ENCODE peak calls at places on chromosomes 2 and 18, in five cellular contexts. V is HepG2, W is A549, S is K562, K is GM12878. C is an unnamed sample.
A peak's percentile ranks its signal among the peaks of the same experiment; 100 is the strongest.

GRCh38 chr2:74080346-74080745 is 67.4 kb downstream of the BOLA3 start:
- DNase-seq in V (no peak), W (no peak), S (peak; percentile 37), K (no peak), C (no peak)

GRCh38 chr2:37829202-37829601 is 95.9 kb upstream of the RMDN2 start:
- DNase-seq in V (no peak), W (no peak), S (no peak), K (no peak), C (no peak)

GRCh38 chr18:44586782-44587524 is 93.7 kb upstream of the SETBP1 start:
- DNase-seq in V (no peak), W (no peak), S (no peak), K (no peak), C (no peak)

GRCh38 chr2:136381722-136382633 is 264.0 kb upstream of the CXCR4 start:
- DNase-seq in V (no peak), W (no peak), S (no peak), K (peak; percentile 85), C (no peak)

GRCh38 chr2:10534514-10535250 is 86.6 kb upstream of the ODC1 start:
- DNase-seq in V (peak; percentile 49), W (peak; percentile 45), S (peak; percentile 45), K (no peak), C (no peak)

GRCh38 chr2:105187531-105187930 is 54.0 kb upstream of the GPR45 start:
- DNase-seq in V (no peak), W (no peak), S (no peak), K (no peak), C (no peak)

GRCh38 chr2:168192839-168193616 is 54.4 kb downstream of the STK39 start:
- DNase-seq in V (no peak), W (no peak), S (no peak), K (no peak), C (no peak)

GRCh38 chr18:30094556-30094955 is 948.0 kb downstream of the DSC3 start:
- DNase-seq in V (no peak), W (no peak), S (no peak), K (no peak), C (no peak)

GRCh38 chr2:45736757-45737704 is 85.6 kb downstream of the PRKCE start:
- DNase-seq in V (no peak), W (no peak), S (no peak), K (no peak), C (no peak)

GRCh38 chr2:163213699-163214098 is 375.1 kb upstream of the KCNH7 start:
- DNase-seq in V (no peak), W (peak; percentile 80), S (no peak), K (no peak), C (no peak)

GRCh38 chr2:31384351-31384750 is 30.2 kb downstream of the XDH start:
- DNase-seq in V (no peak), W (peak; percentile 89), S (no peak), K (no peak), C (no peak)

GRCh38 chr18:74495581-74496507 is at the start of gene CNDP2:
- DNase-seq in V (peak; percentile 96), W (peak; percentile 97), S (peak; percentile 97), K (peak; percentile 96), C (peak; percentile 100)

GRCh38 chr18:27860701-27861107 is 316.2 kb downstream of the CDH2 start:
- DNase-seq in V (peak; percentile 30), W (no peak), S (no peak), K (peak; percentile 9), C (no peak)

GRCh38 chr18:74840492-74841167 is 243.0 kb downstream of the ZNF407 start:
- DNase-seq in V (peak; percentile 78), W (peak; percentile 51), S (no peak), K (no peak), C (no peak)

GRCh38 chr18:58202406-58202730 is 158.3 kb downstream of the NEDD4L start:
- DNase-seq in V (no peak), W (no peak), S (peak; percentile 33), K (no peak), C (no peak)

GRCh38 chr2:11406492-11407381 is 59.2 kb downstream of the E2F6 start:
- DNase-seq in V (no peak), W (peak; percentile 66), S (peak; percentile 39), K (no peak), C (no peak)

GRCh38 chr2:105396254-105397024 is 2.4 kb downstream of the FHL2 start:
- DNase-seq in V (peak; percentile 85), W (peak; percentile 89), S (peak; percentile 79), K (no peak), C (no peak)

GRCh38 chr2:109694190-109694589 is 80.0 kb downstream of the SOWAHC start:
- DNase-seq in V (peak; percentile 54), W (no peak), S (no peak), K (no peak), C (no peak)

GRCh38 chr2:230319211-230319862 is 7.7 kb upstream of the SP140L start:
- DNase-seq in V (no peak), W (no peak), S (no peak), K (peak; percentile 60), C (no peak)
- TF ChIP-seq HDAC2 in V (no peak), W (no peak), S (no peak), K (no peak), C (no peak)

GRCh38 chr2:129236601-129237000 is 742.9 kb upstream of the RAB6C start:
- DNase-seq in V (no peak), W (no peak), S (no peak), K (no peak), C (no peak)

GRCh38 chr2:129240061-129240460 is 739.4 kb upstream of the RAB6C start:
- DNase-seq in V (no peak), W (no peak), S (no peak), K (no peak), C (no peak)

GRCh38 chr2:129239143-129239542 is 740.3 kb upstream of the RAB6C start:
- DNase-seq in V (no peak), W (no peak), S (no peak), K (no peak), C (no peak)

GRCh38 chr2:129237966-129238725 is 741.3 kb upstream of the RAB6C start:
- DNase-seq in V (no peak), W (no peak), S (no peak), K (no peak), C (no peak)

GRCh38 chr2:129242201-129242710 is 737.2 kb upstream of the RAB6C start:
- DNase-seq in V (no peak), W (no peak), S (no peak), K (no peak), C (no peak)
- TF ChIP-seq HDAC2 in V (no peak), W (no peak), S (no peak), K (no peak), C (no peak)

GRCh38 chr2:133400411-133400810 is 167.9 kb downstream of the NCKAP5 start:
- DNase-seq in V (no peak), W (no peak), S (no peak), K (no peak), C (no peak)

GRCh38 chr2:133407341-133407740 is 160.9 kb downstream of the NCKAP5 start:
- DNase-seq in V (no peak), W (no peak), S (no peak), K (no peak), C (no peak)

GRCh38 chr2:133405252-133405651 is 163.0 kb downstream of the NCKAP5 start:
- DNase-seq in V (no peak), W (no peak), S (no peak), K (no peak), C (no peak)
- TF ChIP-seq HDAC2 in V (no peak), W (no peak), S (no peak), K (no peak), C (no peak)

GRCh38 chr2:1594281-1595171 is 149.8 kb downstream of the PXDN start:
- DNase-seq in V (no peak), W (no peak), S (no peak), K (no peak), C (no peak)
- TF ChIP-seq HDAC2 in V (no peak), W (no peak), S (no peak), K (no peak), C (no peak)

GRCh38 chr2:20648831-20649230 is 2.1 kb downstream of the HS1BP3 start:
- DNase-seq in V (no peak), W (no peak), S (no peak), K (no peak), C (no peak)

GRCh38 chr2:20648207-20648606 is 2.7 kb downstream of the HS1BP3 start:
- DNase-seq in V (no peak), W (no peak), S (no peak), K (no peak), C (no peak)

GRCh38 chr2:20646446-20646845 is 4.5 kb downstream of the HS1BP3 start:
- DNase-seq in V (no peak), W (no peak), S (no peak), K (no peak), C (no peak)

GRCh38 chr2:20647211-20647610 is 3.7 kb downstream of the HS1BP3 start:
- DNase-seq in V (no peak), W (no peak), S (no peak), K (no peak), C (no peak)

GRCh38 chr2:20647764-20648164 is 3.1 kb downstream of the HS1BP3 start:
- DNase-seq in V (no peak), W (no peak), S (no peak), K (no peak), C (no peak)
- TF ChIP-seq HDAC2 in V (no peak), W (no peak), S (no peak), K (no peak), C (no peak)

GRCh38 chr2:173664520-173664919 is 300.7 kb downstream of the SP3 start:
- DNase-seq in V (no peak), W (no peak), S (no peak), K (no peak), C (no peak)
- TF ChIP-seq HDAC2 in V (no peak), W (no peak), S (no peak), K (no peak), C (no peak)

DNA sequence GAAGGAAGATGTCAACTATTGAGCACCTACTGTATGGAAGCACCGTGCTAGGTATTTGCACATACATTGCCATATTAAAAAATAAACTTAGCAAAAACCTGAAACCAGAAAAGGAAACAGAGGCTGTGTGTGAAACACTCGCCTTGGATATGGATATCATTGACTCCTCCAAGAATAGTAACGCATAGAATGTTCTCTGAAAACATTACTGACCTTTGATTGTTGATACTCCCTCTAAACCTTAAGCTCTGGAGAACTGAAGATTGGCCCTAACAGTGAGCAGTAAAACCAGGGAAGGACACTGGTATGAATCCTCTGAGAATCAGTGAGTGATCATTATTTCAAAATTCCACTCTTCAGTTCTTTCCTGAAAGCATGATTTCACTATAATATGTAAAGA is 236.8 kb downstream of the CDH20 start:
- DNase-seq in V (no peak), W (no peak), S (no peak), K (no peak), C (no peak)
- TF ChIP-seq HDAC2 in V (no peak), W (no peak), S (no peak), K (no peak), C (no peak)

DNA sequence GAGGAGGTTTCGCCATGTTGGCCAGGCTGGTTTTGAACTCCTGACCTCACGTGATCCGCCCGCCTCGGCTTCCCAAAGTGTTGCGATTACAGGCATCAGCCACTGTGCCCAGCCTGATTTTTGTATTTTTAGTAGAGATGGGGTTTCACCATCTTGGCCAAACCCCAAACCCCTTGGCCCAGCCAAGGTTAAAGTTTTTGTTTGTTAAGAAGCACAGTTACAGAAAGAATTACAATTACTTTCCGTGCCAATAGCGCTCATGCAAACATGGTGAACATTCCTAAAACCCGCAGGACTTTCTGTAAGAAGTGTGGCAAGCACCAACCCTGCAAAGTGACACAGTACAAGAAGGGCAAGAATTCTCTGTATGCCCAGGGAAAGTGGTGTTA is 26.1 kb downstream of the ITSN2 start:
- DNase-seq in V (peak; percentile 22), W (no peak), S (no peak), K (no peak), C (no peak)
- TF ChIP-seq HDAC2 in V (no peak), W (no peak), S (no peak), K (no peak), C (no peak)

C was measured in H1.